ENCODE peak calls at places on chromosomes 7 and 10, in six cellular contexts. B is breast epithelium, L is endothelial cell of umbilical vein, R is stomach, X is thyroid gland, D is body of pancreas. E is an unnamed sample.
A peak's percentile ranks its signal among the peaks of the same experiment; 100 is the strongest.

GRCh38 chr10:30832727-30833624 is 198.7 kb downstream of the ZNF438 start:
- DNase-seq in L (no peak), R (no peak), D (no peak), B (no peak), X (no peak), E (no peak)

GRCh38 chr7:155483868-155484325 is 26.0 kb downstream of the EN2 start:
- DNase-seq in L (no peak), B (no peak), D (no peak), X (no peak), R (no peak), E (no peak)

GRCh38 chr7:92634924-92635519 is 44.8 kb upstream of the FAM133B start:
- DNase-seq in X (no peak), R (no peak), L (peak; percentile 82), D (no peak), B (no peak), E (peak; percentile 12)

GRCh38 chr10:28637346-28637745 is 40.0 kb upstream of the BAMBI start:
- DNase-seq in R (no peak), B (no peak), X (no peak), D (no peak), L (no peak), E (no peak)

GRCh38 chr7:44617225-44617885 is 10.9 kb downstream of the OGDH start:
- DNase-seq in X (no peak), D (no peak), R (no peak), B (no peak), L (no peak), E (no peak)

GRCh38 chr7:27873981-27874957 is 134.3 kb downstream of the TAX1BP1 start:
- DNase-seq in D (peak; percentile 96), L (peak; percentile 98), R (peak; percentile 86), B (no peak), X (peak; percentile 86), E (no peak)

GRCh38 chr10:79189853-79190435 is 121.2 kb downstream of the ZMIZ1 start:
- DNase-seq in D (no peak), X (no peak), B (no peak), R (no peak), L (no peak), E (no peak)

GRCh38 chr10:11551915-11552602 is 59.4 kb downstream of the USP6NL start:
- DNase-seq in L (peak; percentile 94), D (no peak), B (no peak), R (no peak), X (no peak), E (peak; percentile 63)

GRCh38 chr10:77970869-77971803 is 44.6 kb upstream of the DLG5 start:
- DNase-seq in D (peak; percentile 70), B (peak; percentile 65), X (peak; percentile 42), L (peak; percentile 66), R (peak; percentile 74), E (peak; percentile 92)

GRCh38 chr10:103580422-103580821 is 86.9 kb downstream of the NEURL1 start:
- DNase-seq in R (no peak), D (no peak), L (no peak), B (no peak), X (no peak), E (no peak)

GRCh38 chr7:143381427-143382125 is 431 bp downstream of the ZYX start:
- DNase-seq in B (peak; percentile 82), R (peak; percentile 61), L (peak; percentile 68), X (peak; percentile 84), D (peak; percentile 82), E (no peak)

GRCh38 chr7:25860206-25860881 is 291.7 kb upstream of the NFE2L3 start:
- DNase-seq in R (no peak), X (no peak), D (no peak), B (no peak), L (peak; percentile 24), E (no peak)

GRCh38 chr10:14340051-14340744 is 9.5 kb upstream of the FRMD4A start:
- DNase-seq in B (no peak), X (no peak), D (no peak), R (no peak), L (no peak), E (no peak)

GRCh38 chr7:97454636-97455035 is 277.2 kb upstream of the TAC1 start:
- DNase-seq in D (no peak), X (no peak), B (no peak), R (no peak), L (no peak), E (no peak)

GRCh38 chr10:117476281-117476680 is 66.3 kb upstream of the EMX2 start:
- DNase-seq in L (no peak), D (no peak), X (no peak), R (no peak), B (no peak), E (no peak)

GRCh38 chr10:130936844-130937243 is 374.7 kb downstream of the TCERG1L start:
- DNase-seq in B (no peak), R (no peak), X (no peak), L (no peak), D (no peak), E (no peak)

GRCh38 chr7:37379546-37379945 is 69.1 kb downstream of the ELMO1 start:
- DNase-seq in B (no peak), X (no peak), R (no peak), L (peak; percentile 39), D (no peak), E (no peak)

GRCh38 chr10:72056113-72056512 is 32.2 kb downstream of the SPOCK2 start:
- DNase-seq in X (no peak), L (no peak), B (no peak), D (peak; percentile 95), R (peak; percentile 85), E (no peak)

GRCh38 chr7:55572378-55573233 is at the start of gene VOPP1:
- DNase-seq in X (peak; percentile 67), D (peak; percentile 74), B (no peak), L (peak; percentile 61), R (peak; percentile 66), E (peak; percentile 35)

GRCh38 chr7:23093111-23093510 is 12.5 kb upstream of the KLHL7 start:
- DNase-seq in X (no peak), B (no peak), L (no peak), R (no peak), D (no peak), E (no peak)

GRCh38 chr10:16943301-16944080 is 126.3 kb upstream of the RSU1 start:
- DNase-seq in L (peak; percentile 33), R (no peak), B (no peak), D (no peak), X (no peak), E (no peak)

GRCh38 chr10:102020938-102021337 is 35.0 kb downstream of the ARMH3 start:
- DNase-seq in L (no peak), D (no peak), R (no peak), B (no peak), X (no peak), E (no peak)

GRCh38 chr10:102027261-102027660 is 28.7 kb downstream of the ARMH3 start:
- DNase-seq in B (no peak), R (no peak), D (no peak), X (no peak), L (no peak), E (no peak)

GRCh38 chr10:102024799-102025198 is 31.2 kb downstream of the ARMH3 start:
- DNase-seq in D (no peak), R (no peak), X (no peak), L (no peak), B (no peak), E (no peak)
- H3K4me1 ChIP-seq in D (no peaks in the 10 kb centered on the region), R (no peaks in the 10 kb centered on the region), X (no peaks in the 10 kb centered on the region), L (no peaks in the 10 kb centered on the region), B (no peaks in the 10 kb centered on the region), E (no peaks in the 10 kb centered on the region)

GRCh38 chr7:138468244-138469123 is 8.4 kb downstream of the TRIM24 start:
- DNase-seq in L (no peak), X (no peak), R (peak; percentile 48), D (peak; percentile 80), B (no peak), E (no peak)

GRCh38 chr7:138477081-138477578 is 17.1 kb downstream of the TRIM24 start:
- DNase-seq in B (no peak), L (no peak), D (no peak), R (no peak), X (no peak), E (peak; percentile 79)

GRCh38 chr7:138470586-138471157 is 10.6 kb downstream of the TRIM24 start:
- DNase-seq in R (no peak), L (no peak), D (no peak), X (no peak), B (no peak), E (no peak)

GRCh38 chr7:138475377-138475776 is 15.3 kb downstream of the TRIM24 start:
- DNase-seq in L (no peak), D (no peak), B (no peak), X (no peak), R (no peak), E (no peak)

DNA sequence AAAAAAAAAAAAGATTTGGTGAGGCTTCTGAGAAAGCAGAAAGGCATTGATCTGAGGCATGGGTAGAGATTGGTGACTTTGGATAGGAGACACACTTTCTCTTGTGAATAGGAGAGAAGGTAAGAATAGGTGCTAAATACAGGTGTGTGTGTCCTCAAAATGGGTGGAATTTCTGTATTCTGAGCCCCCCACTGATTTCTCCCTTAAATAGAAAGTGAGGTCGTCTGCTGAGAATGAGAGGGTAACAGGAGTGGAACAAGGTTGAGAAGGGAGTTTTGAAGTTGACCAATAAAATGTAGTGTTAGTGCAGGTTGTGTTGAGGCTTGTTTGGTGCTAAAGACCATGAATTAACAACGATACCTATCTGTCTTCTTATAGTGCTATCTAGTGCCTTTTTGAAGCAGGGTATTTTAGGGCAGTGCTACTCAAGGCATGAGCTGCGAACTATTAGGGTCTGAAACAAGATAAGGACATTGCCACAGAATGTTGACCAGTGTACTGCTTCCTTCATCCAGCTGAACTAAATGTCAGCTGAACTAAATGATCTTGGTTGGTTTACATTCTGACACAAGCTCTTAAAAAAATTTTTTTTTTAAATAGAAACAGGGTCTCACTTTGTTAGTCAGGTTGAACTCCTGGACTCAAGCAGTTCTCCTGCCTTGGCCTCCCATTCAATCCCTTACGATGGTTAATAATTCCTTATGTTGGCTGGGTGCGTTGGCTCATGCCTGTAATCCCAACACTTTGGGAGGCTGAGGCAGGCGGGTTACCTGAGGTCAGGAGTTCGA is 12.4 kb downstream of the TRIM24 start:
- DNase-seq in L (no peak), D (no peak), B (no peak), X (no peak), R (no peak), E (peak; percentile 59)
- TF ChIP-seq POLR2A in L (no peak), D (no peak), B (no peak), X (no peak), R (no peak), E (peak; percentile 37)

DNA sequence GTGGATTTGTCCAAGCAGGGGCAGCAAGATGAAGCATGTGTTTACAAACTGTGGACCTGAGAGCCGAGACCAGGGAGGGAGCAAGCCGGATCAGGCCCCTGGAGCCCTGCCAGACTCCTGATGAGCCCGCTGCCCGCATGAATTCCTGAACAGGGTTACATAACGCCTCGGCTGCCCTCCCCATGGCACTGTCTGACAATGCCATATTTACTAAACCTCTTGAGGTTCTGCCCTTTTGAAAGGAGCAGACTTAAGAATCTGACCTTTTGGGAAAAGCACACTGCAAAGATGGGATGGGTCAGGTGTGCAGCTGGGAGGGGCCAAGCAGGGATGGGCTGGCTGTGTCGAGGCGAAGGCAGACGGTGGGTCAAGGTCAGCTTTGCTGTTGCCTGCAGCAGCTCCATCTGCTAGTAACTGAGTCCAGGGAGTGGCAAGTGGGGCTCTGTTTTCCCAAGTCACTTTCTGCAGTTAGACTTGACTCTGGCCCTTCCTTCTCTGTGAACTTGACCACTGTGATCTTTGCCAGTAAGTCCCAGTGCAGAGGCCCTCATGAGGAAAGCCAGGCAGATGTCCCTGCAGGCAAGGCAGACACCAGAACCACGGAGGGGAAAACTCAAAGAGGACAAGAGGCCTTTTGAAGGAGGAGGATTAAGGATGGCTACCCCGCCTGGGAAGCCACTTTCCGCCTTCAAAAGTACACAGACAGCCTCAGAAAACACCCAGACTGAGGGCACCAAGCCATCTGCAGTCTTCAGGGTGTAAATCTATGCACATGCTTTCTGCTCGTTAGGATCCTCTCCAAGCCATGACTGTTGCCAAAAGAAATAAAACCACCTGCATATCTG is 175.8 kb downstream of the TNS3 start:
- DNase-seq in L (peak; percentile 51), R (peak; percentile 93), X (peak; percentile 95), B (peak; percentile 90), D (peak; percentile 93), E (peak; percentile 63)
- H3K4me1 ChIP-seq in L (no peaks in the 10 kb centered on the region), R (peaks cover 66% of the 10 kb centered on the region), X (peaks cover 38% of the 10 kb centered on the region), B (peaks cover 28% of the 10 kb centered on the region), D (peaks cover 50% of the 10 kb centered on the region), E (peaks cover 37% of the 10 kb centered on the region)

GRCh38 chr7:1028775-1029636 is 15.3 kb upstream of the GPR146 start:
- DNase-seq in X (peak; percentile 89), D (peak; percentile 86), L (peak; percentile 89), R (peak; percentile 81), B (peak; percentile 83), E (peak; percentile 93)
- TF ChIP-seq POLR2A in X (no peak), D (no peak), L (no peak), R (no peak), B (no peak), E (no peak)

E was measured in HepG2.